ENCODE peak calls at places on chromosomes 7 and 10, in four cellular contexts. N is MM.1S, U is astrocyte, W is fibroblast of lung. J is an unnamed sample. For H3K4me1 and H3K36me3, the result is how much of the 10 kb centered on the place peaks cover.

GRCh38 chr7:4299431-4299830 is 382.7 kb upstream of the FOXK1 start:
- DNase-seq in W (no peak), U (no peak), N (no peak), J (no peak)

GRCh38 chr7:94100723-94101345 is 96.7 kb upstream of the BET1 start:
- DNase-seq in N (no peak), W (no peak), U (no peak), J (no peak)

GRCh38 chr10:3067045-3067858 is at the start of gene PFKP:
- DNase-seq in W (peak), N (no peak), U (no peak), J (peak)

GRCh38 chr7:55307123-55307916 is 57.8 kb upstream of the LANCL2 start:
- DNase-seq in W (peak), U (peak), N (no peak), J (no peak)

GRCh38 chr7:102044984-102045673 is 227.7 kb downstream of the CUX1 start:
- DNase-seq in N (no peak), W (peak), U (peak), J (peak)

GRCh38 chr7:74272305-74273038 is 16.7 kb upstream of the CLIP2 start:
- DNase-seq in W (peak), N (no peak), U (peak), J (no peak)

GRCh38 chr10:65273063-65273462 is 1652.8 kb upstream of the LRRTM3 start:
- DNase-seq in N (no peak), W (no peak), U (no peak), J (no peak)

GRCh38 chr10:88996927-88997326 is 6.3 kb downstream of the FAS start:
- DNase-seq in N (no peak), W (no peak), U (no peak), J (no peak)

GRCh38 chr7:50226669-50227068 is 77.8 kb upstream of the IKZF1 start:
- DNase-seq in U (no peak), W (no peak), N (no peak), J (no peak)

GRCh38 chr10:97510686-97511085 is 12.0 kb downstream of the UBTD1 start:
- DNase-seq in N (no peak), W (no peak), U (no peak), J (no peak)

GRCh38 chr10:97508342-97508741 is 9.6 kb downstream of the UBTD1 start:
- DNase-seq in N (no peak), W (peak), U (peak), J (no peak)

GRCh38 chr10:97509120-97509670 is 10.5 kb downstream of the UBTD1 start:
- DNase-seq in N (no peak), U (no peak), W (no peak), J (no peak)

GRCh38 chr10:97514344-97514743 is 15.6 kb downstream of the UBTD1 start:
- DNase-seq in W (no peak), N (no peak), U (no peak), J (no peak)

GRCh38 chr10:97511711-97512445 is 13.2 kb downstream of the UBTD1 start:
- DNase-seq in W (no peak), U (no peak), N (no peak), J (no peak)
- H3K4me1 ChIP-seq in W (under half), U (under half), N (under half), J (under half)

DNA sequence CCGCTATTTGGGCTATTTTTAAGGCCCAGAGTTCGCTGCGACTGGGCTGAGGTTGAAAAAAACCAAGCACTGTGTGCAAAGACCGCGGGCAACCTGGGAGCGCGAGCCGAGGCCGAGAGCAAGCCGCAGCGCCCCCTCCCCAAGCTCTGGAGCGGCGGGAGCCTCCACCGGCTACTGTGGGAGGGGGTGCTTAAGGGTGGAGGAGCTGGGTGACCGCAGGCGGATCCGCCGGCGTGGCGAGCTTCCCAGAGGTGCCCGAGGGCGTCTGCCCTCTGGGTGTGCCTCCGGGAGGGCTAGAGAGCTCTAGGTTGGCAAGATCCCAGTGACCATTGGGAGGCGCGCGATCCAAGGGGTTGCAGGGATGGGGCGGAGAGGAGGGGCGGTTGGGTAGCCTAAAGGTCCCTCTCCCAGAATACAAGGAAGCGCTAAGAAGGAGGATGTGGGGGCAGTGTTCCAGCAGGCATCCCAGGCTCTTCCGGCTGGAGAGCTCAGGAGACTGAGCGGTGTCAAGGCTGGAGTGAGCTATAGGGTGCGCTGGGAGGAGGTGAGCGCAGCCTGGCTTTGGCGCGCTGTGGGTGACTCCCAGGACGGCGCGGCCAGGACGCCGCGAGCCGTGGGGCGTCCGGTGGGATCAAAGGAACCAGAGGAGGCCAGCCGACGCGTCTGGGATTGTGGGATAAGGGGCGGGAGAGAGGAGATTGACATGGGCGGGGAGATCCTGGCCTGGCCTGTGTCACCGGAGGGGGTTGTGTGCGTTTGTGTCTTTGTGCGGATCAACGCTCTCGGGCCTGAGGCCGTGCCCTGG is 8.0 kb downstream of the DLX5 start:
- DNase-seq in N (no peak), W (no peak), U (no peak), J (no peak)
- TF ChIP-seq EZH2 in N (no peak), W (no peak), U (peak), J (no peak)

GRCh38 chr7:99038086-99038855 is 105.6 kb downstream of the SMURF1 start:
- DNase-seq in W (no peak), N (no peak), U (no peak), J (no peak)
- H3K36me3 ChIP-seq in W (under half), N (under half), U (half or more), J (half or more)

GRCh38 chr10:79137826-79138225 is 69.1 kb downstream of the ZMIZ1 start:
- DNase-seq in N (peak), W (peak), U (peak), J (peak)
- H3K4me1 ChIP-seq in N (under half), W (half or more), U (half or more), J (half or more)

DNA sequence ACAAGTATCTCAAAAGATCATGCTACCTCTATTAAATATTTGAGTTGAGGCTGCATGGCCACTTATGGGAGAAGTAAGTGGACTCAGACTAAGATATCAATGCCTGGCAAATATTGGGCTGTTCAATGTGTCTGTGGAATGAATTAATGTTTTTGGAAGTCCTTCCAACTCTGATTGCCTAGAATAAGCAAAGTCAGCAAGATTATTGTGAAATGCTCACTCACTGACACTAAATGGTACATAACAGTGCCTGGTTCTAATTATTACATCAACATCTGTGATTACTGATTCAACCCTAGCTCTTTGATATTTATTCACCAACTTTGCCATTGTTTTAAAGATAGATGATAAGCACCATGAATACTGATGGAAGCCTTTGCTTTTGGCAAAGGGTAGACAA is 45.5 kb upstream of the HDAC9 start:
- DNase-seq in N (no peak), U (no peak), W (no peak), J (no peak)
- TF ChIP-seq EZH2 in N (no peak), U (no peak), W (no peak), J (no peak)

GRCh38 chr10:43198682-43199005 is 60.4 kb downstream of the CSGALNACT2 start:
- DNase-seq in W (no peak), N (no peak), U (no peak), J (no peak)

GRCh38 chr10:43196131-43196980 is 58.1 kb downstream of the CSGALNACT2 start:
- DNase-seq in W (no peak), N (no peak), U (no peak), J (no peak)

GRCh38 chr10:43197834-43198681 is 59.8 kb downstream of the CSGALNACT2 start:
- DNase-seq in N (no peak), U (no peak), W (no peak), J (no peak)

GRCh38 chr10:43195557-43195956 is 57.3 kb downstream of the CSGALNACT2 start:
- DNase-seq in N (no peak), U (no peak), W (no peak), J (no peak)

GRCh38 chr10:43196981-43197833 is 59.0 kb downstream of the CSGALNACT2 start:
- DNase-seq in U (no peak), W (no peak), N (no peak), J (no peak)
- H3K36me3 ChIP-seq in U (under half), W (under half), N (under half), J (under half)

GRCh38 chr7:6399351-6399750 is 48.4 kb downstream of the DAGLB start:
- DNase-seq in N (no peak), U (no peak), W (no peak), J (no peak)
- H3K4me1 ChIP-seq in N (under half), U (under half), W (under half), J (under half)

GRCh38 chr7:155372782-155373358 is 75.2 kb downstream of the INSIG1 start:
- DNase-seq in U (no peak), W (no peak), N (no peak), J (no peak)
- TF ChIP-seq EZH2 in U (no peak), W (no peak), N (no peak), J (no peak)

GRCh38 chr7:6096581-6096980 is 65.4 kb downstream of the ANKRD61 start:
- DNase-seq in W (no peak), N (no peak), U (no peak), J (no peak)
- H3K36me3 ChIP-seq in W (under half), N (under half), U (under half), J (under half)

DNA sequence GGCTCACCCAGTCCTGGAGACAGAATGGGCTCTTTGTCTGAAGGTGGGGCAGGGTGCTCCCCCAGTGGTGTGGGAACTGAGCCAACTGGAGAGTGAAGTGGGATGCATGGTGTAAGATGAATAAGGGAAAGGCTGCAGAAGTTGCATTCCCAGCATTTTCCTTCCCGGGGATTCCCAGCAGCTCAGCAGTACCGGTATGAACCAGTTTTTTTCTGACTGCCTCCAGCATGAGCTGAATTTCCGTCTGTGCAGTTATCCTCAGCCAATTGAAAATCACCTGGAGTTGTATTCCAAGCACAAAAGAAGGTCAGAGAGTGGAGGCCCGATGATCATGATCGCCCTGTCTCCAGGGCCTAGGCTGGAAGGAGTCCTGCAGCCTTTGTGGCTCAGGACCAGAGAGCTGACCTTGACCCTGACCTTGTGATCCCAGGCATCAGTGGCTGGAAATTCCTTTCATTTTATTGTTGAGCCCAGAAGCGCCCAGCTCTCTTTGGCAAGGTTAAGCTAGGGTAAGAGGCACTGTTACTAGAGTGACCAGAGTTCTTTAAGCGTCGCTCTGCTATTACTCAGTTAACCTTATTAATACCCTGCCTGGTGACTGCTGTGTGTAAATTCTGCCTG is 33.4 kb downstream of the OGDH start:
- DNase-seq in W (peak), N (no peak), U (peak), J (no peak)
- H3K4me1 ChIP-seq in W (under half), N (half or more), U (under half), J (under half)

J was measured in DND-41.